ENCODE peak calls at places on chromosomes 12 and 14, in nine cellular contexts. One of them, this sample, is unnamed.

GRCh38 chr14:76456200-76456599 is 80.3 kb downstream of the ESRRB start:
- DNase-seq in foreskin keratinocyte: no peak
- DNase-seq in AG04450: no peak
- DNase-seq in A673: peak
- DNase-seq in HCT116: peak
- DNase-seq in H9: peak
- DNase-seq in adrenal gland: peak
- DNase-seq in heart left ventricle: no peak
- DNase-seq in CD8-positive, alpha-beta T cell: no peak
- DNase-seq in this sample: no peak

GRCh38 chr14:95664046-95664445 is 22.2 kb upstream of the TCL1B start:
- DNase-seq in A673: no peak
- DNase-seq in AG04450: no peak
- DNase-seq in heart left ventricle: no peak
- DNase-seq in CD8-positive, alpha-beta T cell: no peak
- DNase-seq in HCT116: no peak
- DNase-seq in H9: no peak
- DNase-seq in adrenal gland: peak
- DNase-seq in foreskin keratinocyte: no peak
- DNase-seq in this sample: no peak

GRCh38 chr14:51283402-51283825 is 43.4 kb downstream of the TMX1 start:
- DNase-seq in heart left ventricle: no peak
- DNase-seq in H9: no peak
- DNase-seq in adrenal gland: no peak
- DNase-seq in foreskin keratinocyte: peak
- DNase-seq in CD8-positive, alpha-beta T cell: no peak
- DNase-seq in AG04450: peak
- DNase-seq in A673: peak
- DNase-seq in HCT116: peak
- DNase-seq in this sample: no peak

GRCh38 chr12:3045494-3045893 is 31.7 kb upstream of the TSPAN9 start:
- DNase-seq in adrenal gland: no peak
- DNase-seq in HCT116: no peak
- DNase-seq in AG04450: no peak
- DNase-seq in A673: peak
- DNase-seq in heart left ventricle: peak
- DNase-seq in CD8-positive, alpha-beta T cell: no peak
- DNase-seq in foreskin keratinocyte: no peak
- DNase-seq in H9: no peak
- DNase-seq in this sample: no peak

GRCh38 chr12:3996322-3996721 is 123.1 kb upstream of the PARP11 start:
- DNase-seq in A673: no peak
- DNase-seq in AG04450: no peak
- DNase-seq in adrenal gland: no peak
- DNase-seq in heart left ventricle: no peak
- DNase-seq in H9: no peak
- DNase-seq in HCT116: no peak
- DNase-seq in CD8-positive, alpha-beta T cell: no peak
- DNase-seq in foreskin keratinocyte: no peak
- DNase-seq in this sample: no peak

GRCh38 chr12:132477009-132477702 is 12.8 kb upstream of the FBRSL1 start:
- DNase-seq in AG04450: no peak
- DNase-seq in foreskin keratinocyte: no peak
- DNase-seq in CD8-positive, alpha-beta T cell: no peak
- DNase-seq in HCT116: no peak
- DNase-seq in A673: no peak
- DNase-seq in H9: no peak
- DNase-seq in adrenal gland: no peak
- DNase-seq in heart left ventricle: peak
- DNase-seq in this sample: no peak

GRCh38 chr12:94504386-94504785 is 44.7 kb upstream of the CEP83 start:
- DNase-seq in AG04450: no peak
- DNase-seq in heart left ventricle: no peak
- DNase-seq in A673: no peak
- DNase-seq in H9: no peak
- DNase-seq in CD8-positive, alpha-beta T cell: no peak
- DNase-seq in foreskin keratinocyte: peak
- DNase-seq in adrenal gland: no peak
- DNase-seq in HCT116: no peak
- DNase-seq in this sample: no peak

GRCh38 chr12:28409892-28410291 is 219.6 kb downstream of the CCDC91 start:
- DNase-seq in HCT116: no peak
- DNase-seq in AG04450: no peak
- DNase-seq in H9: no peak
- DNase-seq in foreskin keratinocyte: peak
- DNase-seq in heart left ventricle: no peak
- DNase-seq in adrenal gland: no peak
- DNase-seq in CD8-positive, alpha-beta T cell: no peak
- DNase-seq in A673: no peak
- DNase-seq in this sample: no peak

GRCh38 chr14:51367600-51367931 is 127.5 kb downstream of the TMX1 start:
- DNase-seq in A673: no peak
- DNase-seq in CD8-positive, alpha-beta T cell: no peak
- DNase-seq in H9: no peak
- DNase-seq in foreskin keratinocyte: peak
- DNase-seq in heart left ventricle: no peak
- DNase-seq in adrenal gland: no peak
- DNase-seq in AG04450: peak
- DNase-seq in HCT116: no peak
- DNase-seq in this sample: no peak

GRCh38 chr12:117093918-117094630 is 5.1 kb downstream of the TESC start:
- DNase-seq in adrenal gland: no peak
- DNase-seq in CD8-positive, alpha-beta T cell: no peak
- DNase-seq in H9: no peak
- DNase-seq in foreskin keratinocyte: no peak
- DNase-seq in AG04450: no peak
- DNase-seq in A673: no peak
- DNase-seq in HCT116: no peak
- DNase-seq in heart left ventricle: no peak
- DNase-seq in this sample: no peak

GRCh38 chr12:1619599-1619998 is 9.4 kb upstream of the WNT5B start:
- DNase-seq in foreskin keratinocyte: no peak
- DNase-seq in H9: no peak
- DNase-seq in AG04450: no peak
- DNase-seq in adrenal gland: peak
- DNase-seq in heart left ventricle: peak
- DNase-seq in A673: peak
- DNase-seq in HCT116: no peak
- DNase-seq in CD8-positive, alpha-beta T cell: no peak
- DNase-seq in this sample: no peak

GRCh38 chr12:39764944-39765560 is 145.4 kb upstream of the ABCD2 start:
- DNase-seq in H9: no peak
- DNase-seq in HCT116: peak
- DNase-seq in adrenal gland: no peak
- DNase-seq in A673: peak
- DNase-seq in heart left ventricle: no peak
- DNase-seq in CD8-positive, alpha-beta T cell: no peak
- DNase-seq in AG04450: peak
- DNase-seq in foreskin keratinocyte: no peak
- DNase-seq in this sample: no peak

GRCh38 chr12:33671676-33672075 is 232.1 kb upstream of the SYT10 start:
- DNase-seq in AG04450: no peak
- DNase-seq in adrenal gland: peak
- DNase-seq in heart left ventricle: no peak
- DNase-seq in HCT116: no peak
- DNase-seq in CD8-positive, alpha-beta T cell: no peak
- DNase-seq in H9: no peak
- DNase-seq in A673: no peak
- DNase-seq in foreskin keratinocyte: no peak
- DNase-seq in this sample: no peak

GRCh38 chr14:82388488-82388887 is 854.8 kb upstream of the SEL1L start:
- DNase-seq in HCT116: no peak
- DNase-seq in H9: no peak
- DNase-seq in adrenal gland: no peak
- DNase-seq in A673: no peak
- DNase-seq in CD8-positive, alpha-beta T cell: no peak
- DNase-seq in heart left ventricle: no peak
- DNase-seq in foreskin keratinocyte: no peak
- DNase-seq in AG04450: no peak
- DNase-seq in this sample: no peak

GRCh38 chr12:56172839-56173238 is 14.7 kb downstream of the MYL6 start:
- DNase-seq in HCT116: no peak
- DNase-seq in foreskin keratinocyte: no peak
- DNase-seq in AG04450: no peak
- DNase-seq in A673: no peak
- DNase-seq in adrenal gland: no peak
- DNase-seq in heart left ventricle: no peak
- DNase-seq in CD8-positive, alpha-beta T cell: no peak
- DNase-seq in H9: no peak
- DNase-seq in this sample: no peak

GRCh38 chr12:56163533-56164344 is 5.6 kb downstream of the MYL6 start:
- DNase-seq in A673: no peak
- DNase-seq in H9: no peak
- DNase-seq in CD8-positive, alpha-beta T cell: no peak
- DNase-seq in HCT116: no peak
- DNase-seq in foreskin keratinocyte: no peak
- DNase-seq in heart left ventricle: no peak
- DNase-seq in adrenal gland: no peak
- DNase-seq in AG04450: no peak
- DNase-seq in this sample: no peak

GRCh38 chr12:56164345-56164729 is 6.2 kb downstream of the MYL6 start:
- DNase-seq in A673: no peak
- DNase-seq in AG04450: no peak
- DNase-seq in H9: no peak
- DNase-seq in CD8-positive, alpha-beta T cell: no peak
- DNase-seq in adrenal gland: no peak
- DNase-seq in heart left ventricle: no peak
- DNase-seq in HCT116: no peak
- DNase-seq in foreskin keratinocyte: no peak
- DNase-seq in this sample: no peak

GRCh38 chr12:56165369-56165768 is 7.2 kb downstream of the MYL6 start:
- DNase-seq in foreskin keratinocyte: no peak
- DNase-seq in HCT116: no peak
- DNase-seq in heart left ventricle: no peak
- DNase-seq in A673: no peak
- DNase-seq in AG04450: no peak
- DNase-seq in H9: no peak
- DNase-seq in CD8-positive, alpha-beta T cell: no peak
- DNase-seq in adrenal gland: no peak
- DNase-seq in this sample: no peak

GRCh38 chr12:56169225-56169759 is 11.1 kb downstream of the MYL6 start:
- DNase-seq in A673: no peak
- DNase-seq in adrenal gland: no peak
- DNase-seq in H9: no peak
- DNase-seq in AG04450: no peak
- DNase-seq in foreskin keratinocyte: no peak
- DNase-seq in HCT116: no peak
- DNase-seq in CD8-positive, alpha-beta T cell: no peak
- DNase-seq in heart left ventricle: no peak
- DNase-seq in this sample: no peak
- H3K27ac ChIP-seq in A673: no peak
- H3K27ac ChIP-seq in adrenal gland: no peak
- H3K27ac ChIP-seq in H9: no peak
- H3K27ac ChIP-seq in AG04450: no peak
- H3K27ac ChIP-seq in foreskin keratinocyte: no peak
- H3K27ac ChIP-seq in HCT116: no peak
- H3K27ac ChIP-seq in CD8-positive, alpha-beta T cell: no peak
- H3K27ac ChIP-seq in heart left ventricle: no peak
- H3K27ac ChIP-seq in this sample: no peak

GRCh38 chr12:54409267-54409666 is 9.8 kb downstream of the ITGA5 start:
- DNase-seq in adrenal gland: no peak
- DNase-seq in CD8-positive, alpha-beta T cell: no peak
- DNase-seq in AG04450: no peak
- DNase-seq in heart left ventricle: peak
- DNase-seq in foreskin keratinocyte: no peak
- DNase-seq in A673: no peak
- DNase-seq in HCT116: no peak
- DNase-seq in H9: no peak
- DNase-seq in this sample: no peak
- H3K27ac ChIP-seq in adrenal gland: no peak
- H3K27ac ChIP-seq in CD8-positive, alpha-beta T cell: no peak
- H3K27ac ChIP-seq in AG04450: no peak
- H3K27ac ChIP-seq in heart left ventricle: no peak
- H3K27ac ChIP-seq in foreskin keratinocyte: no peak
- H3K27ac ChIP-seq in A673: no peak
- H3K27ac ChIP-seq in HCT116: no peak
- H3K27ac ChIP-seq in H9: no peak
- H3K27ac ChIP-seq in this sample: peak

GRCh38 chr12:113855998-113856397 is 110.1 kb downstream of the RBM19 start:
- DNase-seq in H9: no peak
- DNase-seq in AG04450: no peak
- DNase-seq in foreskin keratinocyte: no peak
- DNase-seq in CD8-positive, alpha-beta T cell: no peak
- DNase-seq in heart left ventricle: no peak
- DNase-seq in adrenal gland: no peak
- DNase-seq in A673: no peak
- DNase-seq in HCT116: no peak
- DNase-seq in this sample: no peak

GRCh38 chr12:113852695-113853490 is 113.2 kb downstream of the RBM19 start:
- DNase-seq in heart left ventricle: no peak
- DNase-seq in adrenal gland: no peak
- DNase-seq in H9: no peak
- DNase-seq in AG04450: no peak
- DNase-seq in HCT116: no peak
- DNase-seq in CD8-positive, alpha-beta T cell: no peak
- DNase-seq in foreskin keratinocyte: no peak
- DNase-seq in A673: no peak
- DNase-seq in this sample: no peak

GRCh38 chr12:113852273-113852672 is 113.9 kb downstream of the RBM19 start:
- DNase-seq in AG04450: no peak
- DNase-seq in CD8-positive, alpha-beta T cell: no peak
- DNase-seq in A673: no peak
- DNase-seq in heart left ventricle: no peak
- DNase-seq in HCT116: no peak
- DNase-seq in H9: no peak
- DNase-seq in foreskin keratinocyte: no peak
- DNase-seq in adrenal gland: no peak
- DNase-seq in this sample: no peak

GRCh38 chr12:113854385-113855136 is 111.6 kb downstream of the RBM19 start:
- DNase-seq in CD8-positive, alpha-beta T cell: no peak
- DNase-seq in adrenal gland: no peak
- DNase-seq in H9: no peak
- DNase-seq in A673: no peak
- DNase-seq in foreskin keratinocyte: no peak
- DNase-seq in heart left ventricle: no peak
- DNase-seq in AG04450: no peak
- DNase-seq in HCT116: no peak
- DNase-seq in this sample: no peak

DNA sequence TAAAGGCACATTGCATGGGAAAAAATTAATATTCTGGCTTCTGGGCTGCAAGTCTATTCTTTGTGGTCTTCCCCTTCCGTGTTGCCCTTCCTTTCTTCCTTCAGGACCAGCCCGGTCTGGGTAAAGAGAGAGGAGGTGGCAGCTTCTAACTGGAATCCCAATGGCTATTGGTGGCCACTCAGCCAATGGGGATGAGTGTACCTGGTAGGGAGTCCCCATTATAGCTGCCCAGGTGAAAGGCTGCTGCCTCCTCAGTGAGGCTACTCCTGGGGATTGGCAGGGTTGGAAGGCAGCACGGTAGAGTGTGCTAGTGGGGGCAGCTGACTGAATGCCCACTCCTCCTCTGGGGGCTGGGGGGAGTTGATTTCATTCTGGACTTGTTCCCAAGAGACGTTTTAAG is 112.6 kb downstream of the RBM19 start:
- DNase-seq in adrenal gland: no peak
- DNase-seq in HCT116: no peak
- DNase-seq in foreskin keratinocyte: no peak
- DNase-seq in CD8-positive, alpha-beta T cell: no peak
- DNase-seq in H9: no peak
- DNase-seq in AG04450: no peak
- DNase-seq in heart left ventricle: no peak
- DNase-seq in A673: no peak
- DNase-seq in this sample: no peak
- H3K27ac ChIP-seq in adrenal gland: no peak
- H3K27ac ChIP-seq in HCT116: no peak
- H3K27ac ChIP-seq in foreskin keratinocyte: no peak
- H3K27ac ChIP-seq in CD8-positive, alpha-beta T cell: no peak
- H3K27ac ChIP-seq in H9: no peak
- H3K27ac ChIP-seq in AG04450: no peak
- H3K27ac ChIP-seq in heart left ventricle: no peak
- H3K27ac ChIP-seq in A673: no peak
- H3K27ac ChIP-seq in this sample: no peak

GRCh38 chr14:71726639-71727085 is 205.6 kb upstream of the RGS6 start:
- DNase-seq in heart left ventricle: no peak
- DNase-seq in foreskin keratinocyte: no peak
- DNase-seq in HCT116: no peak
- DNase-seq in CD8-positive, alpha-beta T cell: no peak
- DNase-seq in A673: no peak
- DNase-seq in adrenal gland: peak
- DNase-seq in AG04450: no peak
- DNase-seq in H9: no peak
- DNase-seq in this sample: no peak
- H3K27ac ChIP-seq in heart left ventricle: no peak
- H3K27ac ChIP-seq in foreskin keratinocyte: no peak
- H3K27ac ChIP-seq in HCT116: no peak
- H3K27ac ChIP-seq in CD8-positive, alpha-beta T cell: no peak
- H3K27ac ChIP-seq in A673: peak
- H3K27ac ChIP-seq in adrenal gland: peak
- H3K27ac ChIP-seq in AG04450: no peak
- H3K27ac ChIP-seq in H9: no peak
- H3K27ac ChIP-seq in this sample: no peak